ENCODE peak calls at places on chromosomes 12 and 14, in seven cellular contexts. X is endothelial cell of umbilical vein, S is HepG2, Y is K562, E is HCT116, K is GM12878, A is GM23338. F is an unnamed sample.

GRCh38 chr12:19491863-19492262 is 52.6 kb downstream of the AEBP2 start:
- DNase-seq in X (no peak), S (no peak), Y (no peak), E (no peak), K (no peak), A (no peak), F (peak; percentile 62)

GRCh38 chr14:101584049-101584859 is 23.0 kb downstream of the DIO3 start:
- DNase-seq in X (no peak), S (no peak), Y (peak; percentile 81), E (no peak), K (no peak), A (peak; percentile 26), F (peak; percentile 97)

GRCh38 chr14:43356382-43356781 is 1150.7 kb downstream of the FSCB start:
- DNase-seq in X (no peak), S (no peak), Y (no peak), E (no peak), K (no peak), A (no peak), F (no peak)

GRCh38 chr12:56189918-56190694 is 823 bp upstream of the SMARCC2 start:
- DNase-seq in X (peak; percentile 87), S (peak; percentile 83), Y (peak; percentile 74), E (peak; percentile 90), K (peak; percentile 83), A (peak; percentile 92), F (peak; percentile 62)

GRCh38 chr12:65319680-65320193 is 41.3 kb downstream of the MSRB3 start:
- DNase-seq in X (no peak), S (peak; percentile 11), Y (no peak), E (no peak), K (no peak), A (no peak), F (no peak)

GRCh38 chr14:20818861-20819260 is 16.2 kb upstream of the RNASE1 start:
- DNase-seq in X (no peak), S (no peak), Y (no peak), E (no peak), K (no peak), A (peak; percentile 56), F (no peak)

GRCh38 chr12:13288937-13289643 is 92.6 kb downstream of the EMP1 start:
- DNase-seq in X (no peak), S (no peak), Y (no peak), E (no peak), K (no peak), A (no peak), F (no peak)

GRCh38 chr14:22567437-22567836 is 21.6 kb downstream of the DAD1 start:
- DNase-seq in X (no peak), S (no peak), Y (no peak), E (no peak), K (no peak), A (no peak), F (no peak)

GRCh38 chr12:49909826-49910225 is 6.1 kb upstream of the FAIM2 start:
- DNase-seq in X (peak; percentile 69), S (peak; percentile 35), Y (peak; percentile 60), E (peak; percentile 48), K (no peak), A (peak; percentile 53), F (no peak)

GRCh38 chr12:130419116-130419515 is 81.4 kb downstream of the PIWIL1 start:
- DNase-seq in X (no peak), S (no peak), Y (no peak), E (no peak), K (no peak), A (no peak), F (no peak)

GRCh38 chr12:111337371-111337770 is 31.5 kb downstream of the PHETA1 start:
- DNase-seq in X (no peak), S (no peak), Y (no peak), E (no peak), K (no peak), A (no peak), F (no peak)

GRCh38 chr12:124829008-124829707 is 34.5 kb downstream of the SCARB1 start:
- DNase-seq in X (no peak), S (peak; percentile 93), Y (peak; percentile 52), E (no peak), K (no peak), A (no peak), F (no peak)

GRCh38 chr14:91302391-91302790 is 57.9 kb upstream of the GPR68 start:
- DNase-seq in X (no peak), S (no peak), Y (no peak), E (no peak), K (no peak), A (no peak), F (no peak)

GRCh38 chr14:41922014-41922413 is 315.3 kb downstream of the LRFN5 start:
- DNase-seq in X (no peak), S (no peak), Y (no peak), E (no peak), K (no peak), A (no peak), F (no peak)

DNA sequence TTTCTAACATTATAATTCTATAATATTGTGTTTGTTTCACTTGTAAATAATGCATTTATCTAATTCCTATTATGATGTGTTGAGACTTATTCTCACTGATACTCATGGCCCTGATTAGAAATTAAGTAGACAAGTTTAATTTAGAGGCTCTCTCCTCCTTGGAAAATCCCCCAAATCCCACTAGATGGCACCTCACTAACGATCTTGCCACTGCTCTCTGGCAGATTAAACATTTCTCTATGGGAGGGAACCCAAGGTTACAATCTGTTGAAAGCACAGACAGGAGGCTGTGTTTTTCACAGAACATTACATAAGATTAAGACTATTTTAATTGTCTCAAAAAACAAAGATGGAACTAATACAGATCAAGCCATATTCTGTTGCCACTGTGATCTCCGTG is 318.7 kb downstream of the LRFN5 start:
- DNase-seq in X (no peak), S (peak; percentile 28), Y (no peak), E (peak; percentile 10), K (no peak), A (peak; percentile 65), F (peak; percentile 16)
- TF ChIP-seq EZH2 in X (no peak), S (no peak), Y (no peak), E (no peak), K (no peak), A (no peak), F (no peak)

DNA sequence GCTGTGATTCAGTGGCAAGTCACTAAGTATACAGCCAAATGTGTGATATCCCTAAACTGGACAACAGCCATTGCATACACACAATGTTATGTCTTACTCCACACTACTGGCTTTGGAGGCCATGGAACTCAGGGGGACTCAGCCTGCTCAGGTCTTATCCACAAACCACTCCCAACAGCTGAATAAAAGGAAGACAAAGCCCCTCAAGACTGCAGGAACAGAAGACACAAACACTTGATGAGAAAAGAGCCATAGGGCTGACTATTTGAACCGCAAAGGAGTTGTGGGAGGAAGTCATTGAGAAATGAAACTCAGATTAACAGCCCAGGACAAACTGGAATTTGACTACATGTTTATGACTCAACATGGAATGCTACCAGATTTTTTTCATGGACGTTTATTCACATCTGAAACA is 40.9 kb downstream of the PTGER2 start:
- DNase-seq in X (no peak), S (no peak), Y (no peak), E (no peak), K (no peak), A (no peak), F (no peak)
- TF ChIP-seq POLR2AphosphoS5 in X (no peak), S (no peak), Y (no peak), E (no peak), K (no peak), A (no peak), F (no peak)

DNA sequence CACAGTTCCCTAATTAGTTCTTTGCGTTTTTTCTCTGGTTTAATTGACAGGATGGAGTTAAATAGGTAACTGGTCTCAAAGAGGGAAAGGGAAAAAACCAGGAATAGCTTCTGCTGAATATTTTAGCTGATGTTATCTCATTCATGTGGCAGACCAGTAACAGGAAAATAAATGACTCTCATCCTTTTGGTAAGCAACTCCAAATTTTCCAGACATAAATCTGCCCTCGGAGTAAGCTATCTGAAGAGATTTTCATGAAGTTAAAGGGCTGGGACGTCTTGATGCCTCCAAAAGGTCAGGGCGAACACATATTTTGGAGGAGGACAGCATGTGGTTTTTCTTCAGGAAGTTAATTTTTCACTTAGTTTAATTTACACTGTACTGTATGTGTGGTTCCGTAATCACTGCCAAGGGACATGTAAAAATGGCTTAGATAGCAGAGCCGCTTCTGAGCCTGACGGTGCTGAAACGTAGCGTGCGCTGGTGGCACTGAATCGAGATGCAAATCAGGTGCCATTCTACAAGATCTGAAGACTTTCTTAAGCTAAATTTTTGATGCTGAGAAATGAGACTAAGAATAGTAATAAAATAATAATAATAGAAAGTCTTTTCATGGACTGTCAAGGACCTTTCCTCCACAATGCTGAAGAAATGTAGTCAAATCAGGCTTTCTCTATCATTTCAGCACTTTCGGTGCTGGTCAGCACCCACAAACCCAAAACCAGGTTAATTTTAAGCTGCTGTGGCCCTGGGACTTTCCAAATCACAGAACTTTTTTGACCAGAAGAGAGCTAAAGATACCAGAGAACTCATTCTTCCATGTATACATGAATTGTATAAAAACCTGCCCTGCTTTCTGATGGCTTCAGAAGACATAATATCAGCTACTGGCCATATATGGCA is 183.2 kb upstream of the LMO3 start:
- DNase-seq in X (no peak), S (no peak), Y (no peak), E (no peak), K (peak; percentile 37), A (peak; percentile 55), F (no peak)
- H3K4me3 ChIP-seq in X (no peak overlapping the region), S (no peak overlapping the region), Y (no peak overlapping the region), E (no peak overlapping the region), K (no peak overlapping the region), A (no peak overlapping the region), F (no peak overlapping the region)

GRCh38 chr12:63154560-63154959 is 3.6 kb upstream of the AVPR1A start:
- DNase-seq in X (no peak), S (no peak), Y (no peak), E (no peak), K (no peak), A (no peak), F (no peak)

GRCh38 chr12:63150255-63151060 is 543 bp downstream of the AVPR1A start:
- DNase-seq in X (no peak), S (no peak), Y (no peak), E (no peak), K (no peak), A (peak; percentile 80), F (no peak)

GRCh38 chr12:63151061-63151897 is at the start of gene AVPR1A:
- DNase-seq in X (no peak), S (no peak), Y (no peak), E (no peak), K (no peak), A (peak; percentile 48), F (no peak)

GRCh38 chr12:63149884-63150254 is 1.1 kb downstream of the AVPR1A start:
- DNase-seq in X (no peak), S (no peak), Y (no peak), E (no peak), K (no peak), A (no peak), F (no peak)

DNA sequence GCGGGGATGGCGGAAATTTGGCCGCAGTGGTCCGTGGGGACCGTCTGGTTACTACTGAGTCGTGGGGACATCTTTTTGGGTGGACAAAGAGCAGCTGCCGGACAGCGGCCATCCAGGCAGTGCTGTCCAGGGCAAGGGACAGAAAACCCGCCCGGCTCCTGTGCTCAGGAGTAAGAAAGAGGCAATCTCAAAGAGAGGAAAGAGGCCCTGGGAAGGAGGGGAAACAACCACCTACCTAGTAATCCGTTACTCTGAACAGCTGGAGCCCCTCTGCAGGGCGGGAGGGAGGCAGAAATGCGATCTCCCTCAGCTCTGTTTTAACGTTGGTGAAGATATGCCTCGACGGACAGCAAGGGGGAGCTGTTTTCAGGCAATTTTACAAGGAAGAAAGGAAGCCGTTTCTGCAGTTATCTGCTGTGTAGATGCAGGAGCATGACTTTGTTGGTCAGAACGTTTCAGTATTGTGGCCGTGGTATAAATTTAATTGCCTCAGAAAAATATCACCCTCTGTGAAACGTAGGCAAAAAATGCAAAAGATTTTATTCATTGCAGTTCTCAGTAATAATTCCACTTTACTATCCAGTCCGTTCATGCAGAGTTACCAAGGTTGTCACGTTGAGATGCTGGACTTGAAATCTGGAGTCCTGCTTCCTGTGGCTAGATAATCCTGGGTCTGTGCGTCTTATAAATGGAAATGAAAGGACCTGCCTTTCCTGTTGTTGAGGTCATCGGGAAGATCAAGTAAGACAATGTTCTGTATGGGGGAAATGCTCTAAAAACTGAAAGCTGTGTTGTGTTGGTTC is 1.1 kb upstream of the AVPR1A start:
- DNase-seq in X (peak; percentile 51), S (peak; percentile 32), Y (peak; percentile 18), E (peak; percentile 43), K (no peak), A (peak; percentile 89), F (peak; percentile 12)
- TF ChIP-seq EZH2 in X (no peak), S (peak; percentile 78), Y (no peak), E (no peak), K (no peak), A (no peak), F (no peak)

F was measured in SK-N-MC.